ENCODE peak calls at places on chromosomes 5 and 9, in nine cellular contexts. One of them, this sample, is unnamed.

GRCh38 chr9:115633099-115633498 is 515.1 kb upstream of the TNC start:
- DNase-seq in suprapubic skin: no peak
- DNase-seq in adipocyte: peak; percentile 49
- DNase-seq in psoas muscle: no peak
- DNase-seq in skeletal muscle cell: no peak
- DNase-seq in upper lobe of right lung: no peak
- DNase-seq in CD4-positive, CD25-positive, alpha-beta regulatory T cell: no peak
- DNase-seq in HCT116: no peak
- DNase-seq in heart left ventricle: no peak
- DNase-seq in this sample: no peak

GRCh38 chr5:140564196-140565023 is at the start of the genes APBB3 and SLC35A4:
- DNase-seq in skeletal muscle cell: peak; percentile 97
- DNase-seq in CD4-positive, CD25-positive, alpha-beta regulatory T cell: peak; percentile 99
- DNase-seq in psoas muscle: peak; percentile 98
- DNase-seq in HCT116: peak; percentile 95
- DNase-seq in suprapubic skin: peak; percentile 98
- DNase-seq in heart left ventricle: peak; percentile 98
- DNase-seq in upper lobe of right lung: peak; percentile 97
- DNase-seq in adipocyte: peak; percentile 100
- DNase-seq in this sample: peak; percentile 100

GRCh38 chr5:75055727-75056144 is 3.4 kb upstream of the GCNT4 start:
- DNase-seq in skeletal muscle cell: no peak
- DNase-seq in suprapubic skin: no peak
- DNase-seq in adipocyte: peak; percentile 44
- DNase-seq in CD4-positive, CD25-positive, alpha-beta regulatory T cell: no peak
- DNase-seq in heart left ventricle: no peak
- DNase-seq in psoas muscle: no peak
- DNase-seq in HCT116: no peak
- DNase-seq in upper lobe of right lung: no peak
- DNase-seq in this sample: no peak

GRCh38 chr5:45454114-45454513 is 242.1 kb downstream of the HCN1 start:
- DNase-seq in suprapubic skin: no peak
- DNase-seq in psoas muscle: no peak
- DNase-seq in adipocyte: peak; percentile 1
- DNase-seq in skeletal muscle cell: no peak
- DNase-seq in HCT116: peak; percentile 34
- DNase-seq in upper lobe of right lung: no peak
- DNase-seq in heart left ventricle: peak; percentile 33
- DNase-seq in CD4-positive, CD25-positive, alpha-beta regulatory T cell: no peak
- DNase-seq in this sample: peak; percentile 2

GRCh38 chr9:130073373-130073772 is 19.7 kb downstream of the GPR107 start:
- DNase-seq in adipocyte: peak; percentile 82
- DNase-seq in upper lobe of right lung: no peak
- DNase-seq in HCT116: no peak
- DNase-seq in psoas muscle: no peak
- DNase-seq in CD4-positive, CD25-positive, alpha-beta regulatory T cell: no peak
- DNase-seq in skeletal muscle cell: no peak
- DNase-seq in heart left ventricle: no peak
- DNase-seq in suprapubic skin: no peak
- DNase-seq in this sample: peak; percentile 14

GRCh38 chr5:72602696-72603685 is 95.8 kb upstream of the ZNF366 start:
- DNase-seq in upper lobe of right lung: no peak
- DNase-seq in heart left ventricle: no peak
- DNase-seq in skeletal muscle cell: no peak
- DNase-seq in HCT116: no peak
- DNase-seq in CD4-positive, CD25-positive, alpha-beta regulatory T cell: no peak
- DNase-seq in adipocyte: no peak
- DNase-seq in psoas muscle: no peak
- DNase-seq in suprapubic skin: no peak
- DNase-seq in this sample: no peak

GRCh38 chr5:103454774-103455173 is 107.8 kb downstream of the NUDT12 start:
- DNase-seq in skeletal muscle cell: no peak
- DNase-seq in suprapubic skin: no peak
- DNase-seq in HCT116: no peak
- DNase-seq in psoas muscle: no peak
- DNase-seq in upper lobe of right lung: no peak
- DNase-seq in adipocyte: no peak
- DNase-seq in CD4-positive, CD25-positive, alpha-beta regulatory T cell: no peak
- DNase-seq in heart left ventricle: no peak
- DNase-seq in this sample: no peak

GRCh38 chr9:84597131-84597530 is 72.4 kb upstream of the NTRK2 start:
- DNase-seq in skeletal muscle cell: no peak
- DNase-seq in CD4-positive, CD25-positive, alpha-beta regulatory T cell: no peak
- DNase-seq in suprapubic skin: no peak
- DNase-seq in adipocyte: no peak
- DNase-seq in HCT116: no peak
- DNase-seq in heart left ventricle: no peak
- DNase-seq in upper lobe of right lung: no peak
- DNase-seq in psoas muscle: no peak
- DNase-seq in this sample: no peak

GRCh38 chr9:93902780-93903655 is 52.1 kb downstream of the BARX1 start:
- DNase-seq in adipocyte: no peak
- DNase-seq in CD4-positive, CD25-positive, alpha-beta regulatory T cell: no peak
- DNase-seq in HCT116: no peak
- DNase-seq in psoas muscle: peak; percentile 10
- DNase-seq in skeletal muscle cell: no peak
- DNase-seq in heart left ventricle: no peak
- DNase-seq in suprapubic skin: peak; percentile 53
- DNase-seq in upper lobe of right lung: peak; percentile 38
- DNase-seq in this sample: no peak

GRCh38 chr5:120465281-120465961 is 1.3 kb downstream of the PRR16 start:
- DNase-seq in suprapubic skin: peak; percentile 78
- DNase-seq in upper lobe of right lung: peak; percentile 59
- DNase-seq in HCT116: no peak
- DNase-seq in psoas muscle: peak; percentile 39
- DNase-seq in skeletal muscle cell: no peak
- DNase-seq in adipocyte: peak; percentile 81
- DNase-seq in CD4-positive, CD25-positive, alpha-beta regulatory T cell: no peak
- DNase-seq in heart left ventricle: peak; percentile 51
- DNase-seq in this sample: peak; percentile 68

GRCh38 chr5:1138445-1139207 is 26.8 kb upstream of the SLC12A7 start:
- DNase-seq in skeletal muscle cell: no peak
- DNase-seq in CD4-positive, CD25-positive, alpha-beta regulatory T cell: no peak
- DNase-seq in upper lobe of right lung: no peak
- DNase-seq in adipocyte: no peak
- DNase-seq in HCT116: no peak
- DNase-seq in heart left ventricle: peak; percentile 27
- DNase-seq in psoas muscle: no peak
- DNase-seq in suprapubic skin: no peak
- DNase-seq in this sample: no peak

GRCh38 chr9:75084081-75084672 is 3.8 kb downstream of the NMRK1 start:
- DNase-seq in psoas muscle: no peak
- DNase-seq in heart left ventricle: no peak
- DNase-seq in CD4-positive, CD25-positive, alpha-beta regulatory T cell: no peak
- DNase-seq in adipocyte: no peak
- DNase-seq in upper lobe of right lung: no peak
- DNase-seq in suprapubic skin: no peak
- DNase-seq in HCT116: no peak
- DNase-seq in skeletal muscle cell: no peak
- DNase-seq in this sample: no peak

GRCh38 chr9:134707031-134707680 is 65.6 kb downstream of the COL5A1 start:
- DNase-seq in CD4-positive, CD25-positive, alpha-beta regulatory T cell: no peak
- DNase-seq in psoas muscle: peak; percentile 74
- DNase-seq in adipocyte: peak; percentile 93
- DNase-seq in suprapubic skin: no peak
- DNase-seq in HCT116: no peak
- DNase-seq in upper lobe of right lung: no peak
- DNase-seq in heart left ventricle: peak; percentile 79
- DNase-seq in skeletal muscle cell: peak; percentile 87
- DNase-seq in this sample: peak; percentile 87

GRCh38 chr5:160852049-160852448 is at the start of gene ATP10B:
- DNase-seq in suprapubic skin: no peak
- DNase-seq in upper lobe of right lung: no peak
- DNase-seq in HCT116: no peak
- DNase-seq in CD4-positive, CD25-positive, alpha-beta regulatory T cell: no peak
- DNase-seq in skeletal muscle cell: no peak
- DNase-seq in heart left ventricle: no peak
- DNase-seq in psoas muscle: no peak
- DNase-seq in adipocyte: no peak
- DNase-seq in this sample: no peak

GRCh38 chr5:115583474-115583873 is 18.8 kb downstream of the TICAM2 start:
- DNase-seq in adipocyte: peak; percentile 65
- DNase-seq in suprapubic skin: no peak
- DNase-seq in upper lobe of right lung: no peak
- DNase-seq in heart left ventricle: peak; percentile 30
- DNase-seq in HCT116: no peak
- DNase-seq in skeletal muscle cell: peak; percentile 89
- DNase-seq in psoas muscle: no peak
- DNase-seq in CD4-positive, CD25-positive, alpha-beta regulatory T cell: no peak
- DNase-seq in this sample: peak; percentile 91

GRCh38 chr9:33329117-33329563 is 38.8 kb downstream of the NFX1 start:
- DNase-seq in skeletal muscle cell: peak; percentile 93
- DNase-seq in CD4-positive, CD25-positive, alpha-beta regulatory T cell: no peak
- DNase-seq in heart left ventricle: peak; percentile 73
- DNase-seq in adipocyte: peak; percentile 87
- DNase-seq in HCT116: no peak
- DNase-seq in suprapubic skin: no peak
- DNase-seq in upper lobe of right lung: no peak
- DNase-seq in psoas muscle: peak; percentile 28
- DNase-seq in this sample: peak; percentile 91

GRCh38 chr9:99249619-99250018 is 27.5 kb downstream of the SEC61B start:
- DNase-seq in upper lobe of right lung: no peak
- DNase-seq in CD4-positive, CD25-positive, alpha-beta regulatory T cell: no peak
- DNase-seq in heart left ventricle: no peak
- DNase-seq in psoas muscle: no peak
- DNase-seq in skeletal muscle cell: no peak
- DNase-seq in adipocyte: no peak
- DNase-seq in suprapubic skin: no peak
- DNase-seq in HCT116: no peak
- DNase-seq in this sample: no peak

GRCh38 chr5:180201051-180201987 is 7.7 kb downstream of the RASGEF1C start:
- DNase-seq in upper lobe of right lung: peak; percentile 31
- DNase-seq in suprapubic skin: no peak
- DNase-seq in CD4-positive, CD25-positive, alpha-beta regulatory T cell: no peak
- DNase-seq in HCT116: peak; percentile 27
- DNase-seq in heart left ventricle: no peak
- DNase-seq in psoas muscle: no peak
- DNase-seq in adipocyte: peak; percentile 7
- DNase-seq in skeletal muscle cell: no peak
- DNase-seq in this sample: no peak
- H3K4me3 ChIP-seq in upper lobe of right lung: no peak overlapping the region
- H3K4me3 ChIP-seq in suprapubic skin: no peak overlapping the region
- H3K4me3 ChIP-seq in CD4-positive, CD25-positive, alpha-beta regulatory T cell: no peak overlapping the region
- H3K4me3 ChIP-seq in HCT116: no peak overlapping the region
- H3K4me3 ChIP-seq in heart left ventricle: no peak overlapping the region
- H3K4me3 ChIP-seq in psoas muscle: no peak overlapping the region
- H3K4me3 ChIP-seq in adipocyte: no peak overlapping the region
- H3K4me3 ChIP-seq in skeletal muscle cell: no peak overlapping the region
- H3K4me3 ChIP-seq in this sample: no peak overlapping the region

GRCh38 chr5:76085286-76085579 is 2.0 kb downstream of the SV2C start:
- DNase-seq in adipocyte: peak; percentile 10
- DNase-seq in suprapubic skin: no peak
- DNase-seq in heart left ventricle: no peak
- DNase-seq in skeletal muscle cell: no peak
- DNase-seq in CD4-positive, CD25-positive, alpha-beta regulatory T cell: no peak
- DNase-seq in upper lobe of right lung: no peak
- DNase-seq in psoas muscle: no peak
- DNase-seq in HCT116: no peak
- DNase-seq in this sample: no peak
- H3K4me3 ChIP-seq in adipocyte: no peak overlapping the region
- H3K4me3 ChIP-seq in suprapubic skin: no peak overlapping the region
- H3K4me3 ChIP-seq in heart left ventricle: no peak overlapping the region
- H3K4me3 ChIP-seq in skeletal muscle cell: no peak overlapping the region
- H3K4me3 ChIP-seq in CD4-positive, CD25-positive, alpha-beta regulatory T cell: no peak overlapping the region
- H3K4me3 ChIP-seq in upper lobe of right lung: no peak overlapping the region
- H3K4me3 ChIP-seq in psoas muscle: no peak overlapping the region
- H3K4me3 ChIP-seq in HCT116: no peak overlapping the region
- H3K4me3 ChIP-seq in this sample: no peak overlapping the region

GRCh38 chr5:132388244-132389050 is 18.9 kb downstream of the SLC22A5 start:
- DNase-seq in suprapubic skin: no peak
- DNase-seq in skeletal muscle cell: no peak
- DNase-seq in CD4-positive, CD25-positive, alpha-beta regulatory T cell: no peak
- DNase-seq in upper lobe of right lung: no peak
- DNase-seq in psoas muscle: no peak
- DNase-seq in HCT116: no peak
- DNase-seq in adipocyte: peak; percentile 52
- DNase-seq in heart left ventricle: no peak
- DNase-seq in this sample: peak; percentile 68

GRCh38 chr5:132386644-132387286 is 17.3 kb downstream of the SLC22A5 start:
- DNase-seq in heart left ventricle: peak; percentile 71
- DNase-seq in upper lobe of right lung: peak; percentile 84
- DNase-seq in suprapubic skin: peak; percentile 87
- DNase-seq in HCT116: peak; percentile 46
- DNase-seq in psoas muscle: peak; percentile 69
- DNase-seq in skeletal muscle cell: no peak
- DNase-seq in adipocyte: peak; percentile 80
- DNase-seq in CD4-positive, CD25-positive, alpha-beta regulatory T cell: peak; percentile 81
- DNase-seq in this sample: peak; percentile 89

GRCh38 chr5:132389051-132389331 is 19.5 kb downstream of the SLC22A5 start:
- DNase-seq in suprapubic skin: no peak
- DNase-seq in HCT116: no peak
- DNase-seq in upper lobe of right lung: no peak
- DNase-seq in skeletal muscle cell: no peak
- DNase-seq in CD4-positive, CD25-positive, alpha-beta regulatory T cell: no peak
- DNase-seq in psoas muscle: no peak
- DNase-seq in heart left ventricle: no peak
- DNase-seq in adipocyte: peak; percentile 55
- DNase-seq in this sample: no peak

GRCh38 chr5:132389453-132390286 is 20.2 kb downstream of the SLC22A5 start:
- DNase-seq in upper lobe of right lung: no peak
- DNase-seq in CD4-positive, CD25-positive, alpha-beta regulatory T cell: no peak
- DNase-seq in psoas muscle: peak; percentile 68
- DNase-seq in heart left ventricle: peak; percentile 78
- DNase-seq in adipocyte: peak; percentile 99
- DNase-seq in skeletal muscle cell: peak; percentile 97
- DNase-seq in suprapubic skin: no peak
- DNase-seq in HCT116: peak; percentile 99
- DNase-seq in this sample: peak; percentile 99

DNA sequence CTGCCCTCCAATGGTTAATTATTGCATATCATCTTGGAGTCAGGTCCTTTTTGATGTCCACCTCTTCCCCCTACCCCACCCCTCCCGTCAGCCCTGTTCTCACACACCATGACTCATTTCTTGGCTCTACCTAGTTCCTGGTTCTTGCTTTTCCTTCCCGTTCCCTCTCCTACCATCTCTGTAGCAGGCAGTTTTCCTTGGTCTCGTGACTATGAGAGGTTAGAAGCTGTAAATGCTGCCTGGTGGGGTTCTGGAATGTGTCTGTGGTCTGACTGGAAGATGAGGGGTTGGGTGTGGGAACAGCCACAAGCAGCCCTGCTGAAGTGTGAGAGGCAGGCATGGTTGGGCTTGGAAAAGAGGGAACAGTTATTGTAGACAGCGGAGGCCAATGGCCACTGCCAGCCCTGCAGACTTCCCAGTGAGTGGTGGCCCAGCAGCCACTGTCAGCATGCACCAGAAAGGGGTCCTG is 18.2 kb downstream of the SLC22A5 start:
- DNase-seq in psoas muscle: peak; percentile 68
- DNase-seq in CD4-positive, CD25-positive, alpha-beta regulatory T cell: no peak
- DNase-seq in HCT116: peak; percentile 81
- DNase-seq in suprapubic skin: no peak
- DNase-seq in heart left ventricle: peak; percentile 69
- DNase-seq in adipocyte: peak; percentile 89
- DNase-seq in upper lobe of right lung: no peak
- DNase-seq in skeletal muscle cell: peak; percentile 98
- DNase-seq in this sample: peak; percentile 97
- H3K4me3 ChIP-seq in psoas muscle: no peak overlapping the region
- H3K4me3 ChIP-seq in CD4-positive, CD25-positive, alpha-beta regulatory T cell: no peak overlapping the region
- H3K4me3 ChIP-seq in HCT116: peak overlapping the region; percentile 42
- H3K4me3 ChIP-seq in suprapubic skin: no peak overlapping the region
- H3K4me3 ChIP-seq in heart left ventricle: no peak overlapping the region
- H3K4me3 ChIP-seq in adipocyte: peak overlapping the region; percentile 17
- H3K4me3 ChIP-seq in upper lobe of right lung: peak overlapping the region; percentile 8
- H3K4me3 ChIP-seq in skeletal muscle cell: no peak overlapping the region
- H3K4me3 ChIP-seq in this sample: no peak overlapping the region

GRCh38 chr5:178120661-178121357 is 7.5 kb downstream of the N4BP3 start:
- DNase-seq in heart left ventricle: peak; percentile 92
- DNase-seq in suprapubic skin: no peak
- DNase-seq in HCT116: no peak
- DNase-seq in upper lobe of right lung: peak; percentile 88
- DNase-seq in CD4-positive, CD25-positive, alpha-beta regulatory T cell: peak; percentile 82
- DNase-seq in adipocyte: no peak
- DNase-seq in skeletal muscle cell: peak; percentile 51
- DNase-seq in psoas muscle: peak; percentile 90
- DNase-seq in this sample: peak; percentile 54
- H3K4me3 ChIP-seq in heart left ventricle: no peak overlapping the region
- H3K4me3 ChIP-seq in suprapubic skin: no peak overlapping the region
- H3K4me3 ChIP-seq in HCT116: no peak overlapping the region
- H3K4me3 ChIP-seq in upper lobe of right lung: no peak overlapping the region
- H3K4me3 ChIP-seq in CD4-positive, CD25-positive, alpha-beta regulatory T cell: no peak overlapping the region
- H3K4me3 ChIP-seq in adipocyte: peak overlapping the region; percentile 39
- H3K4me3 ChIP-seq in skeletal muscle cell: peak overlapping the region; percentile 37
- H3K4me3 ChIP-seq in psoas muscle: peak overlapping the region; percentile 65
- H3K4me3 ChIP-seq in this sample: no peak overlapping the region

This sample was measured in foreskin fibroblast.